ENCODE peak calls at places on chromosomes 12 and 14, in four cellular contexts. H, J, Q and K are unnamed samples.

GRCh38 chr12:12399161-12399560 is 42.3 kb downstream of the BORCS5 start:
- DNase-seq in H (no peak), Q (no peak), J (no peak), K (no peak)

GRCh38 chr12:45231515-45232145 is 15.7 kb downstream of the ANO6 start:
- DNase-seq in Q (no peak), J (no peak), H (no peak), K (peak; percentile 65)

GRCh38 chr12:124949779-124950728 is 35.6 kb upstream of the UBC start:
- DNase-seq in J (peak; percentile 16), H (no peak), Q (peak; percentile 14), K (no peak)

GRCh38 chr14:60590907-60591510 is 58.3 kb downstream of the SIX1 start:
- DNase-seq in H (no peak), J (no peak), Q (no peak), K (no peak)

GRCh38 chr12:19712041-19712440 is 272.7 kb downstream of the AEBP2 start:
- DNase-seq in J (no peak), Q (no peak), H (peak; percentile 33), K (no peak)

GRCh38 chr14:69484444-69485113 is at the start of gene PLEKHD1:
- DNase-seq in H (peak; percentile 18), J (peak; percentile 87), Q (peak; percentile 57), K (no peak)

GRCh38 chr14:22887260-22887989 is 4.4 kb downstream of the REM2 start:
- DNase-seq in Q (peak; percentile 49), H (peak; percentile 92), J (peak; percentile 81), K (no peak)

GRCh38 chr14:92986254-92987147 is 63.6 kb downstream of the CHGA start:
- DNase-seq in Q (no peak), J (peak; percentile 69), H (no peak), K (peak; percentile 92)

GRCh38 chr12:101051151-101051550 is 158.9 kb downstream of the SLC5A8 start:
- DNase-seq in Q (no peak), H (no peak), J (no peak), K (no peak)

GRCh38 chr12:124497039-124497438 is 70.4 kb downstream of the NCOR2 start:
- DNase-seq in H (no peak), J (no peak), Q (no peak), K (no peak)

GRCh38 chr12:57476162-57476992 is 3.3 kb downstream of the ARHGAP9 start:
- DNase-seq in Q (no peak), J (no peak), H (no peak), K (no peak)

GRCh38 chr12:95574799-95575452 is 23.6 kb upstream of the USP44 start:
- DNase-seq in J (peak; percentile 54), H (peak; percentile 49), Q (peak; percentile 22), K (peak; percentile 31)

DNA sequence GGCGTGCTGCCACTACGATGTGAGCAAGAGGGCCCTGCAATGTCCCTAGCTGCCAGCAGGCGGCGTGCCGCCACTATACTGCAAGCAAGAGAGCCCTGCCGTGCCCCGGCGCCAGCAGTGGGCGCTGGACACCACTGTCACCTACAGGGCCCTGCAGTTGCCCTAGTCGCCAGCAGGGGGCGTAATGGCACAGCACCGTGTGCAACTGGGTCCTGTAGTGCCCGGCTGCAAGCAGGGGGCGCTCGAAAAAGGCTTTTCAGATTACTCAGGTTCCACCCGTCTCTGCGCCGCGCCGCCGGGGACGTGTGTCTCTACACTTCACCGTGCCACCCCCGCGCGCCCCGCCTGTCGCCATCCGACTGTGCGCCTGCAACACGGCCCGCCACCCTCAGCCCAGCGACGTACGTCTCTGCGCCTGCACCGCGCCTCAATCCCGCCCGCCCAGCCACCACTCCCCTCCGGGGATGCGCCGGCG is 1356.9 kb downstream of the TMEM121 start:
- DNase-seq in Q (peak; percentile 31), J (peak; percentile 27), H (no peak), K (peak; percentile 39)
- TF ChIP-seq ZBTB33 in Q (no peak), J (no peak), H (no peak), K (peak; percentile 88)

DNA sequence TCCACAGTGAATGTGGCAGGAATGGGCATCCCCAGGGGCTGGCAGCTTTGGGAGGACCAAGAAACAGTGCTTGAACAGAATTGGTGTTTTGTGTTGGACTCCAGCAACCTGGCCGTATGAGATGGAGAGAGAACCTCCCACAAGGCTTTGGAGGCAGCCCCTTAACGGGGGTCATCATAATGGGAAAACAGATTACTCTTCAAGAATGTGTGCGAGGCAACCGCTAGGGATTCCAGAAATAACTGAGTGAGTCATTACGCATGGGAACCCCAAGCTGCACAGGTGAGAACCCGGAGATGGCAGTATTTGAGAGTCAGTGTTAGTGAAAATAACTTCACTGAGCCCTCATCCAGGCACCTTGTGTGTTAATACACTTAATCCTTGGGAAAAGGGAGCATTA is 567.8 kb upstream of the TBX3 start:
- DNase-seq in Q (no peak), J (no peak), H (no peak), K (no peak)
- TF ChIP-seq ZBTB33 in Q (no peak), J (no peak), H (no peak), K (no peak)

GRCh38 chr12:60172696-60173095 is 576.9 kb downstream of the SLC16A7 start:
- DNase-seq in J (no peak), Q (no peak), H (no peak), K (no peak)
- TF ChIP-seq ZBTB33 in J (no peak), Q (no peak), H (no peak), K (no peak)

DNA sequence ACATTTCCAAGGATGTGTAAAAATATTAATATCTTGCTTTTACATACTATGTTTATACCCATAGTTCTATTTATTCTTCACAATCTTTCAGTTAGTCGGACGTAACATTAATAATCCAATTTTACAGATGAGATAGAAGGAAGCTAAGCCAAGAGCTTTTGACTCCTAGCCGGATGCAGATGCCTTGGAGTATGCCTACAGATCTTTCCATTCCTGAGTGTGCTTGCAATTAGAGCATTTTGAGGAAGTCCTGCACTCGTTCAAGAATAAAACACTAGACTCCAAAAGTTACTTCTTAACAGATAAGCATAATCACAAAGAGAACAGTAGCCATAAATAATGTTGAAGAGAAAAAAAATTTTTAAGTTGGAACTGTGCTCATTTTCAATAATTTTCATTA is 337.6 kb upstream of the CLEC14A start:
- DNase-seq in H (no peak), Q (no peak), J (no peak), K (no peak)
- TF ChIP-seq ZBTB33 in H (no peak), Q (no peak), J (no peak), K (no peak)

DNA sequence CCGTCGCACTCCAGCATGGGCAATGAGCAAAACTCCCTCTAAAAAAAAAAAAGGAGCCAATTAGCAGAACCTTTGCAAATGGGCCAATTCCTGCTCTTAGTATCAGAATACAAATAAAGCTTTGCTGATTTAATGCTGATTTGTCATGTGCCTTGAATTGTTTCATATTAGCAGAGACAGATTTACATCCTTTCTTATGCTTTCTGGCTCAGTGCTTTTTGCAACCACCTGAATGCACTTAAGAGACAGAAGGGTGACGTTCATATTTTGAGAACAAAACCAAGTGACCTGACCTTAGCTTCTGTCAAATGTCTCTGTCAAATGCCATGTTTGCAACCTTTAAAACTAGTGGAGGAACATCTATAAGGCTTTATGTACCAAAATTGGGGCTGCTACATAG is 43.8 kb upstream of the YAF2 start:
- DNase-seq in Q (no peak), H (no peak), J (no peak), K (no peak)
- TF ChIP-seq ZBTB33 in Q (no peak), H (no peak), J (no peak), K (no peak)

GRCh38 chr14:58106446-58106845 is 45.6 kb downstream of the ARMH4 start:
- DNase-seq in J (no peak), H (no peak), Q (no peak), K (no peak)

GRCh38 chr14:58109761-58110160 is 42.3 kb downstream of the ARMH4 start:
- DNase-seq in Q (no peak), H (no peak), J (no peak), K (no peak)

GRCh38 chr14:58107041-58107440 is 45.0 kb downstream of the ARMH4 start:
- DNase-seq in J (no peak), H (no peak), Q (no peak), K (no peak)

GRCh38 chr14:58107947-58108552 is 44.0 kb downstream of the ARMH4 start:
- DNase-seq in Q (peak; percentile 31), H (peak; percentile 52), J (peak; percentile 51), K (peak; percentile 44)

DNA sequence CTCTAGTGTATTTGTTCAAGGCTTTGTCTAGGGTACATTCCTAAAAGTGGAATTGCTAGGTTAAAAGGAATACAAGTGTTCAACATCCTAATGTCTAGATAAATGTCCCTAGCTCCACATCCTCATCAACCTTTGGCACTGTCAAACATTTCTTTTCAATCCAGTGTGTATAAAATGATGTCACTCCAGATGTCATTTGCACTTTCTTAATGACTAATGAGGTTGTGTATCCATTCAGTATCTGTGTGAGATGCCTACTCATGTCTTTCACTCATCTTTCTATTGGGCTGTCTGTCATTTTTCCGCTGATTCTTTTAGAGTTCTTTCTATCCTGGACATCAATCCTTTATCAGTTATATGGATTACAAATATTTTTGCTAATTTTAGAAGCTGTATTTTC is 43.3 kb downstream of the ARMH4 start:
- DNase-seq in J (no peak), H (no peak), Q (no peak), K (no peak)
- TF ChIP-seq ZBTB33 in J (no peak), H (no peak), Q (no peak), K (no peak)

GRCh38 chr12:91729543-91729942 is 416.1 kb downstream of the BTG1 start:
- DNase-seq in Q (no peak), J (no peak), H (no peak), K (no peak)

DNA sequence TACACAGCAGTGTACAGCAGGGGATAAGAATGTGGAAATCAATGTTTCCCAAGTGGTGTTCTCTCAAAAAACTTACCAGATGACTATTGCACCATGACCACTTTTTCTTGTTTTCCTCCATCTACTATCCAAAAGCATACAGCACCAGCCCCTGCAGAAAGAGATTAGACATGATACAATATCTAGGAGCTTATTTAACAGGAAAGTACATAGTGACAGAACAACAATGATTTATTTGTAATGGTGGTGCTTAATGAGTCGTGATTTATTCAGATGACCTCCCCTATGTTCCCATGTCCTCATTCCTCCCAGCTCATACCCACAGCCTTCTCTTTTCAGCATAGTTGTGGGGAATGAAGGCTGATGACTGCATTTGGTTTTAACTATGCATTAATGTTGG is 413.6 kb downstream of the BTG1 start:
- DNase-seq in H (peak; percentile 2), Q (no peak), J (no peak), K (no peak)
- TF ChIP-seq ZBTB33 in H (no peak), Q (no peak), J (no peak), K (no peak)

DNA sequence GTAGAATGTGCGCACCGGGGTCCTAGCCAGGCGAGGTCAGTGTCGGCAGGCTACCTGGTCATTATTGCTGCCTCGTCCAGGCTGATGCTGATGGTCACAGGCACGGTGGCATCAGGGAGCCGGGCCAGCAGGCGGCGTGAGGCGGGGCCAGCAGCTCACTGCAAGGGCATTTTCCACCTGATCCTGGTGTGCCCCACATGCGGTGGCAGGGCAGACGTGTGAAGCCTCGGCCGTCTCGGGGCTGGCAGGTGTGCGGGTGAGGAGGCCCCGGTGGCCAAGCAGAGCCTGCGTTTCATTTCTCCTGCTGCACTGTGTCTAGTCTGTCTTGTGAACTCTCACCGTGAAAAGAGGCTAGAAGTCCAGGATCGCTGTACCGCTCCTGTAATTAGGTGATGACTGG is 12.0 kb upstream of the AMN start:
- DNase-seq in J (peak; percentile 40), H (no peak), Q (no peak), K (no peak)
- TF ChIP-seq ZBTB33 in J (no peak), H (no peak), Q (no peak), K (no peak)